ENCODE peak calls at places on chromosome 5, in five cellular contexts. K, J, R, O and G are unnamed samples.
A peak's percentile ranks its signal among the peaks of the same experiment; 100 is the strongest.

GRCh38 chr5:34789021-34789531 is 49.9 kb upstream of the TTC23L start:
- DNase-seq in K (peak; percentile 47), O (no peak), J (no peak), R (peak; percentile 68), G (peak; percentile 37)

GRCh38 chr5:156934450-156935211 is 28.4 kb downstream of the TIMD4 start:
- DNase-seq in R (peak; percentile 27), O (peak; percentile 54), J (no peak), K (no peak), G (no peak)

GRCh38 chr5:159510282-159510681 is 180.0 kb upstream of the IL12B start:
- DNase-seq in K (peak; percentile 85), R (peak; percentile 29), J (peak; percentile 70), O (peak; percentile 66), G (peak; percentile 90)

GRCh38 chr5:115589043-115589442 is 13.2 kb downstream of the TICAM2 start:
- DNase-seq in K (no peak), R (no peak), J (no peak), O (no peak), G (no peak)

GRCh38 chr5:160463775-160464465 is 42.3 kb downstream of the PTTG1 start:
- DNase-seq in J (no peak), R (no peak), K (peak; percentile 93), O (no peak), G (peak; percentile 20)

GRCh38 chr5:132486318-132487094 is 4.1 kb downstream of the IRF1 start:
- DNase-seq in O (no peak), K (no peak), J (no peak), R (peak; percentile 8), G (no peak)

GRCh38 chr5:137575211-137575610 is 76.1 kb upstream of the SPOCK1 start:
- DNase-seq in O (no peak), J (no peak), K (no peak), R (no peak), G (no peak)

GRCh38 chr5:1112596-1113331 is 901 bp upstream of the SLC12A7 start:
- DNase-seq in R (peak; percentile 28), O (no peak), K (no peak), J (no peak), G (no peak)

GRCh38 chr5:69531010-69531785 is 28.8 kb upstream of the GTF2H2C start:
- DNase-seq in R (no peak), K (no peak), O (no peak), J (no peak), G (no peak)

GRCh38 chr5:138033275-138033808 is 463 bp upstream of the FAM13B start:
- DNase-seq in J (no peak), O (no peak), K (no peak), R (peak; percentile 81), G (peak; percentile 29)

GRCh38 chr5:71986101-71986500 is 121.2 kb upstream of the MAP1B start:
- DNase-seq in K (no peak), R (peak; percentile 31), J (no peak), O (no peak), G (no peak)

GRCh38 chr5:179679014-179679674 is 1.7 kb downstream of the CBY3 start:
- DNase-seq in O (peak; percentile 89), K (peak; percentile 40), R (peak; percentile 73), J (peak; percentile 36), G (no peak)

GRCh38 chr5:147348046-147348445 is 113.2 kb downstream of the STK32A start:
- DNase-seq in K (peak; percentile 34), O (no peak), R (peak; percentile 47), J (no peak), G (no peak)

GRCh38 chr5:3852154-3852930 is 256.7 kb downstream of the IRX1 start:
- DNase-seq in R (no peak), J (no peak), O (no peak), K (no peak), G (no peak)

GRCh38 chr5:33180900-33181299 is 259.9 kb upstream of the TARS1 start:
- DNase-seq in J (peak; percentile 12), K (peak; percentile 70), O (no peak), R (no peak), G (peak; percentile 43)

GRCh38 chr5:122063836-122064235 is 14.2 kb downstream of the LOX start:
- DNase-seq in O (no peak), J (no peak), K (peak; percentile 79), R (peak; percentile 27), G (peak; percentile 27)

GRCh38 chr5:157024213-157024959 is 34.5 kb downstream of the HAVCR1 start:
- DNase-seq in O (no peak), J (no peak), R (no peak), K (no peak), G (no peak)

GRCh38 chr5:6633469-6634326 is 458 bp downstream of the SRD5A1 start:
- DNase-seq in R (peak; percentile 64), K (peak; percentile 22), O (peak; percentile 72), J (no peak), G (peak; percentile 56)

GRCh38 chr5:75265731-75266130 is 29.1 kb upstream of the ANKRD31 start:
- DNase-seq in K (peak; percentile 53), R (peak; percentile 63), O (no peak), J (no peak), G (peak; percentile 63)

GRCh38 chr5:10555134-10555733 is 8.6 kb upstream of the ANKRD33B start:
- DNase-seq in O (no peak), K (peak; percentile 91), R (peak; percentile 81), J (no peak), G (peak; percentile 87)

GRCh38 chr5:34587355-34588241 is 68.5 kb upstream of the RAI14 start:
- DNase-seq in O (no peak), J (no peak), R (peak; percentile 50), K (peak; percentile 90), G (peak; percentile 94)

GRCh38 chr5:148972958-148973357 is 89.9 kb downstream of the SH3TC2 start:
- DNase-seq in K (peak; percentile 89), J (no peak), R (peak; percentile 93), O (no peak), G (peak; percentile 97)

GRCh38 chr5:134142088-134142487 is 27.6 kb downstream of the TCF7 start:
- DNase-seq in O (peak; percentile 41), J (no peak), R (no peak), K (no peak), G (no peak)

GRCh38 chr5:36237756-36238155 is 4.0 kb downstream of the NADK2 start:
- DNase-seq in O (no peak), K (no peak), J (no peak), R (peak; percentile 33), G (no peak)
- H3K4me3 ChIP-seq in O (no peak overlapping the region), K (no peak overlapping the region), J (no peak overlapping the region), R (no peak overlapping the region), G (no peak overlapping the region)

DNA sequence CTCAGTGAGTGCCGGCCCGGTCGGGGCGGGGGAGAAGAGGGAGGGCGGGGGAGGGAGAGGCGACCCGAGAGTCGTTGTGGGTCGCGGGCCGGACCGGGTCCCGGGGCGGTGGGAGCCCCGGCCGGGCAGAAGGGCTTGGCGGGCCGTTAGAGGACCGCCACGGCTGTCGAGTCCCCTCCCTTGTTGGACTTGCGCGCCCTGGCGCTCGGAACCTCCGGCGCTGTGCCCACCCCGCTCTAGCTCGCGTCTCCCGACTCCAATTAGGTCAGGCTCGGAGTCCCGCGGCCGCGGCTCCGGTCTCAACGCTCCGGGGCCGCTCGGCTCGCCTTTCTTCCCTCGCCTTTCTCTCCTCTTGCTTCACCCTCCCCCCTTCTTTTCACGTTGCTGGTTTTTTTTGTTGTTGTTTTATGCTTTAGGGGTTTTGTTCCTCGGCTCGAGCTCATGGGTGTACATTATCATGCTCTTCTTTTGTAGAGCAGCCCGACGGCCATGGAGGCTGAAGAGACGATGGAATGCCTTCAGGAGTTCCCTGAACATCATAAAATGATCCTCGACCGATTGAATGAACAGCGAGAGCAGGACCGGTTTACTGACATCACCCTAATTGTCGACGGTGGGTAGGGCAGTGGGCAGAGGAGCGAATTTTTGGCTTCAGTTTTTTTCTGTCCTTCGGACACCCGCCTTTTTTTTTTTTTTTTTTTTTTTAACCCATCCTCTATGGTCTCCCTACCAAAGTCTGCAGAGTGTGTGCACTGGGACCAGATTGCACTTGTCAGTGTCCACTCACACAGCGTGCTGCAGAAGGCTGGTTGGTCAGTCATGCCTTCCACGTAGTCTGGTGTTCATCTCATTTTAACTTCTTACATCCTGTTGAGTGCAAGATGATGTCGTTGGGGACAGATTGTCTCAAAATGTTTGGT is 1.1 kb downstream of the ZNF131 start:
- DNase-seq in O (peak; percentile 77), J (peak; percentile 3), K (peak; percentile 80), R (peak; percentile 48), G (peak; percentile 81)
- H4K91ac ChIP-seq in O (peak overlapping the region; percentile 68), J (no peak overlapping the region), K (peak overlapping the region; percentile 68), R (peak overlapping the region; percentile 92), G (peak overlapping the region; percentile 44)

DNA sequence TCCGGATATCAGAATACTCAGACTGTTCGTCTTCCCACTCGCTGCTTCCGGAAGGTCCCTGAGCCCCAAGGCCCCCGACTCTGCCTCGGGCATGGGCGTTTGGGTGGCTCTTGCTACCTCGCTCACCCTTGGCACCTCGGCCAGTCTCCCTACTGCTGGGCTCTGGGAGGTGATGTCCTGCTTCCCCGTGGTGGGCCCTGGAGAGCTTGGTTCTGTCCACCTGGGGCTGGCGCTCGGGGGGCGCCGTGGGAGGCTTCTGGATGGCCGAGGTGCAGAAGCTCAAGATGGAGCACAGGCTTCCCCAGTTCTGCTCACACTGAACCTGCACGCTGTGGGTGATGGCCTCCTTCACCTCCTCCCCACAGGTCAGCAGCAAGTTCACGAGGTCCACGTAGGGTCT is 10.4 kb downstream of the STC2 start:
- DNase-seq in K (no peak), O (no peak), J (no peak), R (no peak), G (no peak)
- H3K4me2 ChIP-seq in K (no peak overlapping the region), O (no peak overlapping the region), J (no peak overlapping the region), R (no peak overlapping the region), G (no peak overlapping the region)

GRCh38 chr5:94791787-94792186 is 173.3 kb downstream of the SLF1 start:
- DNase-seq in R (no peak), O (no peak), J (no peak), K (no peak), G (no peak)

GRCh38 chr5:94788527-94788926 is 170.1 kb downstream of the SLF1 start:
- DNase-seq in O (no peak), R (no peak), K (no peak), J (no peak), G (no peak)

GRCh38 chr5:94793816-94794198 is 175.3 kb downstream of the SLF1 start:
- DNase-seq in J (no peak), K (peak; percentile 43), O (no peak), R (peak; percentile 1), G (peak; percentile 90)

GRCh38 chr5:94793113-94793815 is 174.8 kb downstream of the SLF1 start:
- DNase-seq in J (no peak), R (no peak), O (no peak), K (peak; percentile 92), G (peak; percentile 99)
- H3K4me3 ChIP-seq in J (no peak overlapping the region), R (no peak overlapping the region), O (no peak overlapping the region), K (no peak overlapping the region), G (no peak overlapping the region)

GRCh38 chr5:76488969-76489368 is 85.9 kb downstream of the IQGAP2 start:
- DNase-seq in J (no peak), K (no peak), O (no peak), R (no peak), G (no peak)
- H4K91ac ChIP-seq in J (no peak overlapping the region), K (no peak overlapping the region), O (peak overlapping the region; percentile 62), R (no peak overlapping the region), G (peak overlapping the region; percentile 47)